ENCODE peak calls at places on chromosomes 7 and 10, in seven cellular contexts. J, R, Z, L, C, H and S are unnamed samples.

GRCh38 chr10:12914111-12914510 is 87.4 kb downstream of the CCDC3 start:
- DNase-seq in C (peak; percentile 46), L (no peak), H (no peak), J (no peak), Z (no peak), R (no peak), S (no peak)

GRCh38 chr10:8360365-8360764 is 305.9 kb downstream of the GATA3 start:
- DNase-seq in H (no peak), L (no peak), J (no peak), R (no peak), Z (no peak), C (no peak), S (no peak)

GRCh38 chr10:5547934-5548660 is 23.3 kb downstream of the CALML3 start:
- DNase-seq in C (peak; percentile 82), L (no peak), J (peak; percentile 95), R (no peak), Z (peak; percentile 66), H (no peak), S (no peak)

GRCh38 chr7:154899893-154900292 is 103.0 kb downstream of the PAXIP1 start:
- DNase-seq in R (no peak), C (no peak), L (no peak), J (no peak), H (no peak), Z (no peak), S (no peak)

GRCh38 chr7:39608278-39608677 is 15.1 kb upstream of the RALA start:
- DNase-seq in C (peak; percentile 32), L (no peak), Z (no peak), R (no peak), H (no peak), J (no peak), S (peak; percentile 9)

GRCh38 chr7:6241607-6241973 is 30.8 kb downstream of the CYTH3 start:
- DNase-seq in J (no peak), Z (no peak), H (no peak), C (no peak), L (no peak), R (no peak), S (no peak)

GRCh38 chr7:135758531-135758932 is 9.9 kb upstream of the FAM180A start:
- DNase-seq in R (peak; percentile 83), H (no peak), J (no peak), C (no peak), L (no peak), Z (no peak), S (peak; percentile 35)

GRCh38 chr7:138564365-138564764 is 104.3 kb downstream of the TRIM24 start:
- DNase-seq in C (peak; percentile 69), L (no peak), Z (no peak), H (no peak), R (no peak), J (peak; percentile 90), S (no peak)

GRCh38 chr10:72334832-72335393 is 19.8 kb downstream of the DNAJB12 start:
- DNase-seq in R (no peak), H (peak; percentile 86), C (no peak), L (peak; percentile 89), J (no peak), Z (no peak), S (peak; percentile 43)

GRCh38 chr7:129952164-129952652 is 552 bp downstream of the UBE2H start:
- DNase-seq in H (peak; percentile 83), L (peak; percentile 45), R (peak; percentile 70), C (peak; percentile 12), J (no peak), Z (no peak), S (peak; percentile 47)

GRCh38 chr10:99369126-99369525 is 40.0 kb downstream of the CNNM1 start:
- DNase-seq in L (no peak), C (no peak), Z (no peak), J (no peak), R (peak; percentile 85), H (no peak), S (no peak)

GRCh38 chr7:8295638-8296361 is 33.8 kb upstream of the ICA1 start:
- DNase-seq in J (peak; percentile 82), R (peak; percentile 87), L (peak; percentile 79), H (peak; percentile 90), Z (peak; percentile 89), C (peak; percentile 86), S (peak; percentile 96)

GRCh38 chr10:92222603-92223275 is 68.1 kb downstream of the CPEB3 start:
- DNase-seq in Z (peak; percentile 64), C (peak; percentile 84), H (no peak), L (no peak), J (peak; percentile 76), R (peak; percentile 87), S (no peak)

GRCh38 chr10:104045151-104046089 is 40.3 kb downstream of the COL17A1 start:
- DNase-seq in R (peak; percentile 89), Z (peak; percentile 74), H (peak; percentile 57), C (peak; percentile 80), J (peak; percentile 48), L (no peak), S (peak; percentile 88)

GRCh38 chr7:11228515-11228914 is 254.8 kb downstream of the PHF14 start:
- DNase-seq in Z (no peak), R (peak; percentile 13), H (no peak), L (no peak), C (peak; percentile 15), J (no peak), S (no peak)

GRCh38 chr10:17708806-17709205 is 43.2 kb upstream of the TMEM236 start:
- DNase-seq in R (no peak), J (no peak), C (no peak), Z (no peak), L (no peak), H (no peak), S (no peak)

GRCh38 chr7:99618726-99619125 is 2.0 kb downstream of the ZSCAN25 start:
- DNase-seq in H (peak; percentile 27), R (peak; percentile 93), J (peak; percentile 75), C (peak; percentile 94), L (no peak), Z (no peak), S (no peak)

GRCh38 chr7:99617187-99617781 is 538 bp downstream of the ZSCAN25 start:
- DNase-seq in R (peak; percentile 5), L (no peak), Z (no peak), J (no peak), C (no peak), H (peak; percentile 38), S (no peak)

GRCh38 chr7:99616359-99617186 is at the start of gene ZSCAN25:
- DNase-seq in H (peak; percentile 97), L (peak; percentile 95), Z (peak; percentile 91), C (peak; percentile 93), R (peak; percentile 94), J (peak; percentile 79), S (peak; percentile 98)

GRCh38 chr7:99614495-99614894 is 2.3 kb upstream of the ZSCAN25 start:
- DNase-seq in Z (no peak), J (no peak), L (no peak), C (no peak), H (peak; percentile 37), R (no peak), S (no peak)

GRCh38 chr7:99615989-99616358 is 772 bp upstream of the ZSCAN25 start:
- DNase-seq in C (no peak), L (no peak), H (peak; percentile 23), Z (no peak), R (no peak), J (no peak), S (no peak)
- H3K4me3 ChIP-seq in C (peak overlapping the region; percentile 96), L (peak overlapping the region; percentile 100), H (peak overlapping the region; percentile 98), Z (peak overlapping the region; percentile 99), R (peak overlapping the region; percentile 91), J (peak overlapping the region; percentile 66), S (peak overlapping the region; percentile 94)

GRCh38 chr7:22666732-22667131 is 60.3 kb upstream of the IL6 start:
- DNase-seq in L (no peak), J (peak; percentile 70), C (peak; percentile 79), Z (no peak), R (peak; percentile 65), H (no peak), S (no peak)

GRCh38 chr7:22667187-22667561 is 59.8 kb upstream of the IL6 start:
- DNase-seq in R (no peak), Z (no peak), C (no peak), J (no peak), L (no peak), H (no peak), S (no peak)

GRCh38 chr7:22665816-22666375 is 61.1 kb upstream of the IL6 start:
- DNase-seq in R (peak; percentile 23), L (no peak), Z (no peak), H (no peak), J (peak; percentile 44), C (peak; percentile 49), S (no peak)

GRCh38 chr7:22668971-22669401 is 58.0 kb upstream of the IL6 start:
- DNase-seq in R (no peak), L (no peak), Z (no peak), J (peak; percentile 68), C (peak; percentile 38), H (no peak), S (peak; percentile 67)

GRCh38 chr7:22667562-22668239 is 59.3 kb upstream of the IL6 start:
- DNase-seq in C (peak; percentile 93), Z (peak; percentile 6), R (peak; percentile 82), H (no peak), L (no peak), J (peak; percentile 100), S (peak; percentile 64)
- H3K9me2 ChIP-seq in C (no peaks in the 10 kb centered on the region), Z (no peaks in the 10 kb centered on the region), R (no peaks in the 10 kb centered on the region), H (no peaks in the 10 kb centered on the region), L (no peaks in the 10 kb centered on the region), J (no peaks in the 10 kb centered on the region), S (peaks cover 8% of the 10 kb centered on the region)

GRCh38 chr7:33128631-33128989 is 754 bp upstream of the BBS9 start:
- DNase-seq in Z (no peak), J (no peak), L (no peak), C (no peak), R (no peak), H (no peak), S (no peak)

GRCh38 chr7:33129806-33130153 is 416 bp downstream of the BBS9 start:
- DNase-seq in H (peak; percentile 59), Z (no peak), R (peak; percentile 42), L (peak; percentile 3), C (no peak), J (no peak), S (no peak)

GRCh38 chr7:33128990-33129805 is at the start of gene BBS9:
- DNase-seq in H (peak; percentile 97), Z (peak; percentile 88), J (peak; percentile 92), C (peak; percentile 92), R (peak; percentile 98), L (peak; percentile 94), S (peak; percentile 97)

GRCh38 chr7:33127085-33127484 is 2.3 kb upstream of the BBS9 start:
- DNase-seq in L (no peak), Z (no peak), J (no peak), H (no peak), C (no peak), R (no peak), S (no peak)

GRCh38 chr7:33130184-33130583 is 820 bp downstream of the BBS9 start:
- DNase-seq in H (peak; percentile 44), L (no peak), R (peak; percentile 49), C (no peak), J (no peak), Z (no peak), S (peak; percentile 18)
- H3K4me3 ChIP-seq in H (peak overlapping the region; percentile 85), L (peak overlapping the region; percentile 75), R (peak overlapping the region; percentile 95), C (peak overlapping the region; percentile 85), J (peak overlapping the region; percentile 58), Z (peak overlapping the region; percentile 81), S (peak overlapping the region; percentile 76)

DNA sequence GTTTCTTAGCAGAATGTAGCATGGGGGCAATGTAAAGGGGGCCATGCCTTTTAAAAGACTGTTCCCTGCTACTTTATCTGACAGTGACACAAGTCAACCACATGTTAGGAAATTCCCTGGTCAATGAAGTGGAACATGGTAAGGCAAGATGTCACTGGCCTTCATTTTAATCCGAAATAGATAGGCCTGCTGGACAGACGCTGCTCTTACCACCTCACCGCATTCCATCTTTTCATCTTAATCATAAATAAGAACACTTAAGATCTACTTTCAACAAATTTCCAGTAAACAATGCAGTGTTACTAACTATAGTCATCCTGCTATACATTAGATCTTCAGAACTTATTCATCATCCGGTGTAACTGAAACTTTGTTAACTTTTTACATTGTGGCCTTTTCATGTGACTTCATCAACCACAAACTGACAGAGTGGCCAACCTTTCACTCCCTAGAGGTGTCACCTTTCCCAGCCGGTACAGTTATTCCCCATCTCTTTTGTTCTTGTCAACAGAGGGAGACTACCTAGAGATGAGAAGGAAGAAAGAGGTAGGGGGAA is 15.6 kb downstream of the ASB4 start:
- DNase-seq in H (no peak), J (peak; percentile 40), Z (no peak), L (no peak), R (no peak), C (peak; percentile 77), S (peak; percentile 16)
- H3K9me2 ChIP-seq in H (no peaks in the 10 kb centered on the region), J (no peaks in the 10 kb centered on the region), Z (no peaks in the 10 kb centered on the region), L (no peaks in the 10 kb centered on the region), R (no peaks in the 10 kb centered on the region), C (no peaks in the 10 kb centered on the region), S (no peaks in the 10 kb centered on the region)